ENCODE peak calls at places on chromosomes 7 and 10, in four cellular contexts. One of them, this sample, is unnamed. For H3K4me1, the result is how much of the 10 kb centered on the place peaks cover.

GRCh38 chr10:110077436-110078120 is 69.8 kb downstream of the ADD3 start:
- DNase-seq in HepG2: peak
- DNase-seq in H1: no peak
- DNase-seq in GM12878: no peak
- DNase-seq in this sample: no peak

GRCh38 chr7:105218215-105218614 is 170.5 kb downstream of the SRPK2 start:
- DNase-seq in HepG2: no peak
- DNase-seq in H1: peak
- DNase-seq in GM12878: no peak
- DNase-seq in this sample: no peak

GRCh38 chr10:91604462-91604935 is 28.4 kb downstream of the PPP1R3C start:
- DNase-seq in HepG2: no peak
- DNase-seq in H1: no peak
- DNase-seq in GM12878: no peak
- DNase-seq in this sample: no peak

GRCh38 chr10:94200148-94200846 is 162.4 kb downstream of the NOC3L start:
- DNase-seq in HepG2: no peak
- DNase-seq in H1: no peak
- DNase-seq in GM12878: no peak
- DNase-seq in this sample: no peak

GRCh38 chr10:103554488-103555320 is 61.2 kb downstream of the NEURL1 start:
- DNase-seq in HepG2: peak
- DNase-seq in H1: no peak
- DNase-seq in GM12878: no peak
- DNase-seq in this sample: no peak

GRCh38 chr10:102131286-102132170 is 1.3 kb upstream of the PPRC1 start:
- DNase-seq in HepG2: peak
- DNase-seq in H1: no peak
- DNase-seq in GM12878: no peak
- DNase-seq in this sample: no peak

GRCh38 chr10:51770719-51771118 is 71.3 kb upstream of the CSTF2T start:
- DNase-seq in HepG2: peak
- DNase-seq in H1: no peak
- DNase-seq in GM12878: no peak
- DNase-seq in this sample: no peak

GRCh38 chr7:44288811-44289340 is 36.5 kb downstream of the CAMK2B start:
- DNase-seq in HepG2: no peak
- DNase-seq in H1: no peak
- DNase-seq in GM12878: no peak
- DNase-seq in this sample: no peak

GRCh38 chr10:112955736-112956421 is 5.8 kb downstream of the TCF7L2 start:
- DNase-seq in HepG2: no peak
- DNase-seq in H1: no peak
- DNase-seq in GM12878: no peak
- DNase-seq in this sample: no peak

GRCh38 chr10:87659571-87660483 is at the start of gene PAPSS2:
- DNase-seq in HepG2: no peak
- DNase-seq in H1: no peak
- DNase-seq in GM12878: no peak
- DNase-seq in this sample: no peak

GRCh38 chr7:127997226-127997922 is 33.9 kb downstream of the LRRC4 start:
- DNase-seq in HepG2: peak
- DNase-seq in H1: no peak
- DNase-seq in GM12878: no peak
- DNase-seq in this sample: no peak

GRCh38 chr10:22986771-22987542 is 59.1 kb downstream of the ARMC3 start:
- DNase-seq in HepG2: peak
- DNase-seq in H1: no peak
- DNase-seq in GM12878: peak
- DNase-seq in this sample: no peak

GRCh38 chr10:86670290-86670811 is 2.0 kb downstream of the LDB3 start:
- DNase-seq in HepG2: no peak
- DNase-seq in H1: no peak
- DNase-seq in GM12878: no peak
- DNase-seq in this sample: no peak

GRCh38 chr7:24975647-24976260 is 4.2 kb downstream of the OSBPL3 start:
- DNase-seq in HepG2: no peak
- DNase-seq in H1: no peak
- DNase-seq in GM12878: no peak
- DNase-seq in this sample: no peak

GRCh38 chr7:31957756-31958155 is 112.5 kb downstream of the PDE1C start:
- DNase-seq in HepG2: no peak
- DNase-seq in H1: no peak
- DNase-seq in GM12878: no peak
- DNase-seq in this sample: no peak

GRCh38 chr7:17844022-17844421 is 96.3 kb downstream of the SNX13 start:
- DNase-seq in HepG2: no peak
- DNase-seq in H1: no peak
- DNase-seq in GM12878: no peak
- DNase-seq in this sample: no peak

GRCh38 chr10:132248455-132249231 is 59.1 kb downstream of the STK32C start:
- DNase-seq in HepG2: no peak
- DNase-seq in H1: no peak
- DNase-seq in GM12878: no peak
- DNase-seq in this sample: no peak

GRCh38 chr10:26357203-26357602 is 80.9 kb upstream of the APBB1IP start:
- DNase-seq in HepG2: no peak
- DNase-seq in H1: no peak
- DNase-seq in GM12878: peak
- DNase-seq in this sample: no peak

DNA sequence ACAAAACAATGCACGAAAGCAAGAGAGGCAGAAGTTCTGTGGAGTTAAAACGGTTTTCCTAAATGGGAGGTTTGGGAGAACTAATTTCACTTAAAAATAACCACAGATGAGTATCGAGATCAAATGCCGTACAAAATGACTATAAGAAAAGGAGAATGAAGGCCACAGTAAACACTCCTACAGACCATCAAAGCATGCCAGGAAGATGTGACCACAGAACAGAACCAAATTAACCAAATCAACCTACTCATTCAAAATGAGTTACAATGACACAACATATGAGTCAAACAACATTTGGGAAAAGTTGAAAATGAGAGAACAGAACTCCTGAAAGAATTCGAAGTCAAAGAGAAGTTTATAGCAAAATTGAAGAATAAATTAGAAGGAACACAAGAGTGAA is 24.3 kb upstream of the DOCK1 start:
- DNase-seq in HepG2: no peak
- DNase-seq in H1: no peak
- DNase-seq in GM12878: no peak
- DNase-seq in this sample: no peak
- TF ChIP-seq SUZ12 in HepG2: no peak
- TF ChIP-seq SUZ12 in H1: no peak
- TF ChIP-seq SUZ12 in GM12878: no peak
- TF ChIP-seq SUZ12 in this sample: no peak

GRCh38 chr10:125130260-125130659 is 30.1 kb downstream of the CTBP2 start:
- DNase-seq in HepG2: no peak
- DNase-seq in H1: no peak
- DNase-seq in GM12878: no peak
- DNase-seq in this sample: no peak

GRCh38 chr10:125132331-125132730 is 28.0 kb downstream of the CTBP2 start:
- DNase-seq in HepG2: no peak
- DNase-seq in H1: no peak
- DNase-seq in GM12878: no peak
- DNase-seq in this sample: no peak

GRCh38 chr10:125129076-125129458 is 31.3 kb downstream of the CTBP2 start:
- DNase-seq in HepG2: no peak
- DNase-seq in H1: no peak
- DNase-seq in GM12878: no peak
- DNase-seq in this sample: no peak

GRCh38 chr10:125128397-125129075 is 31.8 kb downstream of the CTBP2 start:
- DNase-seq in HepG2: no peak
- DNase-seq in H1: no peak
- DNase-seq in GM12878: no peak
- DNase-seq in this sample: no peak

GRCh38 chr10:125130886-125131285 is 29.5 kb downstream of the CTBP2 start:
- DNase-seq in HepG2: no peak
- DNase-seq in H1: no peak
- DNase-seq in GM12878: no peak
- DNase-seq in this sample: no peak
- H3K4me1 ChIP-seq in HepG2: under half
- H3K4me1 ChIP-seq in H1: under half
- H3K4me1 ChIP-seq in GM12878: under half
- H3K4me1 ChIP-seq in this sample: under half

DNA sequence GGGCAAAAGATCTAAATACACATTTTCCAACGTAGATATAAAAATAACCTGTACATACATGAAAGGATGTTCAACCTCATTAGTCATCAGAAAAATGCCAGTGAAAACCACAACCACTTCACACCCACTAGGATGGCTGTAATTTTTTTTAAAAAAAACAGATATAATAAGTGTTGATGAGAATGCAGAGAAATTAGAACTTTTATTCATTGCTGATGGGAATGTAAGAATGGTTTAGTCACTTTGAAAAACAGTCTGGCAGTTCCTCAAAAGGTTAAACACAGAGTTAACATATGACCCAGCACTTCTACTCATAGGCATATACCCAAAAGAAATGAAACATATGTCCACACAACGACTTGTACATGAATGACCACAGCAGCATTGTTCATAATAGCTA is 32.3 kb upstream of the PRKCQ start:
- DNase-seq in HepG2: no peak
- DNase-seq in H1: no peak
- DNase-seq in GM12878: no peak
- DNase-seq in this sample: no peak
- H3K4me3 ChIP-seq in HepG2: no peak
- H3K4me3 ChIP-seq in H1: no peak
- H3K4me3 ChIP-seq in GM12878: no peak
- H3K4me3 ChIP-seq in this sample: no peak

DNA sequence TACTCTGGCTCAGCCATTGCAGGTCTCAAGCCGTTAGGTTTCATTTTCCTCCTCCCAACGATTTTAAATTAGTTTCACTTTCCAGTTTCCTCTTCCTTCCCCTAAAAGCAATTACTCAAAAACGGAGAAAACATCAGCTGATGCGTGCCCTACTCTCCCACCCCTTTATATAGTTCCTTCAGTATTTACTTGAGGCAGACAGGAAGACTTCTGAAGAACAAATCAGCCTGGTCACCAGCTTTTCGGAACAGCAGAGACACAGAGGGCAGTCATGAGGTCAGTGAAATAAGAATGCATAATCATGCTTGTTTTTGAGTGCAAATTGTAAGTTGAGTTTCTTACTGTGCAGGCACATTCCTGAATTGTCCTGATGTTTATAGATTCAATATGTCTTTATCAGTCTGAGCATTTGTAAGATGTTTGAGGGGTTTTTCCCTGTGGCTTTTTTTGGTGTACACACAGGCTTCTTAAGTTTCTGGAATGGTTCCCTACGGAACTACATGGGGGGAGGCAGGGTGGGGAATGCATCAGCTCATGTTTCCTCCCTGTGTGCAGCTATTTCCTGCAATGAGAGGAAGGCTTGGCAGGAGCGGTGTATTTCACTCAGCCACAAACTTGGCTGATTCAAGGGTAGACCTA is at the start of gene IFIT3:
- DNase-seq in HepG2: peak
- DNase-seq in H1: no peak
- DNase-seq in GM12878: peak
- DNase-seq in this sample: no peak
- TF ChIP-seq SUZ12 in HepG2: no peak
- TF ChIP-seq SUZ12 in H1: no peak
- TF ChIP-seq SUZ12 in GM12878: no peak
- TF ChIP-seq SUZ12 in this sample: no peak

GRCh38 chr10:5563237-5563961 is 38.6 kb downstream of the CALML3 start:
- DNase-seq in HepG2: no peak
- DNase-seq in H1: no peak
- DNase-seq in GM12878: no peak
- DNase-seq in this sample: no peak
- H3K4me1 ChIP-seq in HepG2: half or more
- H3K4me1 ChIP-seq in H1: under half
- H3K4me1 ChIP-seq in GM12878: under half
- H3K4me1 ChIP-seq in this sample: under half

GRCh38 chr7:26861050-26861449 is 3.3 kb downstream of the SKAP2 start:
- DNase-seq in HepG2: no peak
- DNase-seq in H1: no peak
- DNase-seq in GM12878: no peak
- DNase-seq in this sample: no peak

GRCh38 chr7:26864309-26865093 is at the start of gene SKAP2:
- DNase-seq in HepG2: peak
- DNase-seq in H1: peak
- DNase-seq in GM12878: peak
- DNase-seq in this sample: peak

GRCh38 chr7:26863504-26864308 is 684 bp downstream of the SKAP2 start:
- DNase-seq in HepG2: peak
- DNase-seq in H1: no peak
- DNase-seq in GM12878: peak
- DNase-seq in this sample: peak

GRCh38 chr7:26865094-26865388 is 651 bp upstream of the SKAP2 start:
- DNase-seq in HepG2: no peak
- DNase-seq in H1: no peak
- DNase-seq in GM12878: no peak
- DNase-seq in this sample: no peak

DNA sequence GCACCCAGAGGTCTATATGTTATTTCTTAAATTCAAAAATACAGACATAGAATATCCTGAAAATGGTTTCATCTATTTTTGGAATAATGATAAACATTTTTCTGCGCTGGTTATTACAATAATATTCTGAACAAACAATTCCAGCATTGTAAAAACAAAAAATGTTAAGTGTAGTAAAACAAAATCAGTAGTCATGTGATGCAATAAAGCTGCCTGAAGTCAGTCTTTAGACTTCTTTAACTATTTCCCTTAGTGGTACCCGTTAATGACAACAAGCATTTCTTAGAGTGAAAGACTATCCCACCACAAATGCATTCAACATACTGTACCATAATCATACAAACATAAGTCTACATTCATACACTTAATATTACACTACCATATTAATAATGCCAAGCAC is 1.6 kb downstream of the SKAP2 start:
- DNase-seq in HepG2: no peak
- DNase-seq in H1: no peak
- DNase-seq in GM12878: no peak
- DNase-seq in this sample: no peak
- H3K4me3 ChIP-seq in HepG2: peak
- H3K4me3 ChIP-seq in H1: no peak
- H3K4me3 ChIP-seq in GM12878: peak
- H3K4me3 ChIP-seq in this sample: no peak